ENCODE peak calls at places on chromosomes 11 and 22, in ten cellular contexts. S, E, J, C, H, Y, X, T, K and B are unnamed samples.

GRCh38 chr22:48415535-48415934 is 1412.1 kb downstream of the BRD1 start:
- DNase-seq in J (no peak), K (no peak), Y (no peak), X (no peak), C (no peak), E (no peak), S (no peak), T (no peak), H (no peak), B (no peak)

GRCh38 chr11:65134240-65134951 is at the start of gene SYVN1:
- DNase-seq in Y (peak; percentile 86), E (peak; percentile 93), C (peak; percentile 89), J (peak; percentile 90), X (peak; percentile 97), H (peak; percentile 85), K (peak; percentile 71), S (no peak), T (peak; percentile 81), B (peak; percentile 87)

GRCh38 chr11:119187123-119187892 is 2.0 kb downstream of the NHERF4 start:
- DNase-seq in E (no peak), C (no peak), K (no peak), T (no peak), H (no peak), X (peak; percentile 37), S (no peak), J (no peak), Y (no peak), B (no peak)

GRCh38 chr11:10898763-10899541 is 41.1 kb upstream of the ZBED5 start:
- DNase-seq in Y (peak; percentile 79), C (no peak), T (no peak), H (no peak), X (no peak), K (no peak), J (no peak), E (no peak), S (no peak), B (no peak)

GRCh38 chr22:46736705-46737104 is 1.3 kb downstream of the CERK start:
- DNase-seq in C (no peak), E (no peak), T (no peak), H (no peak), S (no peak), K (no peak), X (peak; percentile 65), J (no peak), Y (no peak), B (no peak)

GRCh38 chr22:38824587-38824986 is 19.2 kb downstream of the NPTXR start:
- DNase-seq in S (no peak), J (peak; percentile 77), H (peak; percentile 75), C (peak; percentile 75), K (peak; percentile 44), E (peak; percentile 49), T (peak; percentile 89), X (peak; percentile 74), Y (peak; percentile 82), B (peak; percentile 90)

GRCh38 chr11:12587333-12587997 is 86.8 kb upstream of the TEAD1 start:
- DNase-seq in J (no peak), H (peak; percentile 71), E (no peak), K (peak; percentile 82), S (no peak), C (peak; percentile 83), T (no peak), Y (peak; percentile 73), X (no peak), B (peak; percentile 8)

GRCh38 chr11:8224711-8225110 is 39.0 kb downstream of the LMO1 start:
- DNase-seq in J (no peak), X (no peak), Y (no peak), C (no peak), S (no peak), E (no peak), H (no peak), T (no peak), K (no peak), B (no peak)

GRCh38 chr11:92885600-92885999 is 83.9 kb upstream of the MTNR1B start:
- DNase-seq in S (no peak), X (no peak), Y (no peak), E (no peak), J (no peak), H (no peak), K (peak; percentile 11), C (no peak), T (no peak), B (no peak)

GRCh38 chr11:92881940-92882339 is 87.5 kb upstream of the MTNR1B start:
- DNase-seq in C (no peak), J (no peak), S (no peak), K (no peak), T (no peak), Y (no peak), X (no peak), E (no peak), H (no peak), B (no peak)

GRCh38 chr11:92888701-92889100 is 80.8 kb upstream of the MTNR1B start:
- DNase-seq in K (peak; percentile 19), J (no peak), E (no peak), X (no peak), H (no peak), C (peak; percentile 9), T (no peak), S (no peak), Y (no peak), B (no peak)

GRCh38 chr11:92882828-92883611 is 86.4 kb upstream of the MTNR1B start:
- DNase-seq in X (peak; percentile 56), K (no peak), S (no peak), E (no peak), C (no peak), Y (no peak), H (no peak), T (no peak), J (no peak), B (no peak)

GRCh38 chr11:92886243-92886905 is 83.1 kb upstream of the MTNR1B start:
- DNase-seq in K (peak; percentile 70), C (peak; percentile 77), E (peak; percentile 59), Y (peak; percentile 72), T (peak; percentile 32), X (no peak), H (peak; percentile 61), S (peak; percentile 12), J (peak; percentile 74), B (peak; percentile 57)
- TF ChIP-seq CTCF in K (peak; percentile 75), C (peak; percentile 77), E (peak; percentile 70), Y (peak; percentile 75), T (peak; percentile 52), X (peak; percentile 76), H (peak; percentile 80), S (peak; percentile 80), J (peak; percentile 45), B (peak; percentile 80)

DNA sequence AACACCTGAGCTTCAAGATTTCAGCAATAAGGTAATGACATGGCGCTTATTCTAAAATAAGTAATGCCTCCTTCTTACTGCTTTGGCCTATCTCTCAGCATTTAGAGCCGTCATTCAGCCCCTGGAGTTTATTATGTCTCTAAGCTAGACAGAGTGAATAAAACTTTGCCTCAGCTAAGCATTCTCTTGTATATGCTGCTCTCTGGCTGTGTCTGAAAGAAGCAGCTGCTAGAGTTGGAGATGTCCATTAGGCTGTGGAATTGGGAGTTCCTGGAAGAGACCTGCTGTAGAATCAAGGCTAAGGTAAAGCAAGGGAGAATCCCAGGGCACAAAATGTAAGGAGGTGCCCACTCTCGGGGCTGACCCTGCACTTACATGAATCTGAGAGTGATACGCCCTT is 35.5 kb upstream of the TTC12 start:
- DNase-seq in T (no peak), K (no peak), C (no peak), Y (peak; percentile 21), X (no peak), E (no peak), S (no peak), H (no peak), J (no peak), B (no peak)
- TF ChIP-seq CTCF in T (no peak), K (no peak), C (no peak), Y (peak; percentile 37), X (no peak), E (no peak), S (no peak), H (no peak), J (no peak), B (no peak)

GRCh38 chr11:103798456-103798855 is 238.0 kb upstream of the DDI1 start:
- DNase-seq in C (no peak), E (no peak), X (no peak), K (no peak), S (no peak), T (no peak), H (peak; percentile 35), J (no peak), Y (peak; percentile 44), B (no peak)

GRCh38 chr11:103805688-103806009 is 230.8 kb upstream of the DDI1 start:
- DNase-seq in S (peak; percentile 87), E (peak; percentile 20), J (no peak), Y (no peak), T (no peak), H (no peak), X (no peak), K (no peak), C (no peak), B (no peak)

GRCh38 chr11:103798029-103798428 is 238.4 kb upstream of the DDI1 start:
- DNase-seq in H (peak; percentile 78), S (no peak), K (no peak), X (no peak), T (no peak), Y (peak; percentile 86), C (no peak), J (no peak), E (no peak), B (no peak)

GRCh38 chr11:103803062-103803461 is 233.4 kb upstream of the DDI1 start:
- DNase-seq in K (no peak), H (peak; percentile 44), J (no peak), Y (peak; percentile 59), T (no peak), E (no peak), C (peak; percentile 51), S (peak; percentile 73), X (no peak), B (no peak)

DNA sequence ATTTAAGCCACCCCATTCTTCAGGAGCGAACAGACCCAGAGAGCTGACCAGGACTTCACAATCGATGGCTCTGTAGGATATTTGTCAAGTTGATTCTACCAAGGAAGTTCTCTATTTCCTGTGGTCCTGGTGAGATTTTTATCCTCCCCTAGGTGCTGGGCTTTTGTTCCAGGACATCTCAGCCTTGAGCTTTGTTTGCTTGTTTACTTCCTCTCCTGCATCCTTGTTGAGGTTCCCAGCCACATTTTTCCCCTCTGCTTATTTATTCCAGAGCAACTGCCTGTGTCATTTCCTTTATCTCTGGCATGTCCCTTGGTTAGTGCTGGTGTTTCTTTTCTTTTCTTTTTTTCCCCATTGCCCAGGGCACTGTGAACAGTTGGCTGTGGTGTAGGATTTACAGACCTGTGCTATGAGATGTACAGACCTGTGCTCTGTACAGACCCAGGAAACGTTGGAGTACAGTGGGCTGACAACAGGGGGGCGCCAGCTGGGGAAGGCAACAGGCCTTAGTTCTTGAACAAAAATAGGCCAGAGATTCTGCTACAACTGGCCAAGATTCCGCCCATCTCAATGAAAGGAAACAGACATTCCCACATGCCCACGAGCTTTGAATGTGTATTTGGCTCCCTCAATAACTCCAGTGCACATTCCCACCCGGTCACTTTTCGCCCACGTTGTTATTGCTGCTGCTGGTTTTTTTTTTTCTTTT is 235.9 kb upstream of the DDI1 start:
- DNase-seq in T (peak; percentile 21), S (no peak), H (no peak), X (no peak), Y (peak; percentile 29), E (no peak), K (no peak), J (no peak), C (no peak), B (no peak)
- TF ChIP-seq CTCF in T (no peak), S (no peak), H (no peak), X (no peak), Y (no peak), E (no peak), K (no peak), J (no peak), C (no peak), B (no peak)

DNA sequence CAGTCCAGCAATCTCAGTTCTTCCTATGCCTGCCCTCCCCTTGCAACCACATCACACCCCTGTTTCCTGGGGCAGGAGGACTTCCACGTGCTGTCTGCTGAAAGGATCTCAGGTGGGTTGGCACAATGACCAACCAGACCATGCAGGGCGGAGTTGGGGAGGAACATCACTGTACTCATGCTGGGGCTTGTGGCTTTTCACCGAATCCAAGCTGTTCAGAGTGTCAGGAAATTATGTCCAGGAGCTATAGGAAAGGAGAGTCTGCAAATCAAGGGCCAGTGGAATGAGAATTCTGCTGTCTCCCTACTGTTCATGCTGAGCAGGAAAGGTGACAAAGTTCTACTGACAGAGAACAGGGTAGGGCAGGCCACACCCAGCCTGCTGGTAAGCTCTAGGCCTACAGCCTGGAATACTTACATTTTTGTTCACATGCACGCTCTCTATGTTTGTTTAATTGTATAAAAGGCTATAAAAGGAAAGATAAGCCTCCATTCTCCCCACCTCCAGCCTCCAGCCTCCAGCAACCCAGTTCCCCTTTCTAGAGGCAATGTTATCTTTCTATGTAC is 1.7 kb upstream of the PLAAT2 start:
- DNase-seq in C (peak; percentile 85), J (no peak), X (no peak), H (no peak), K (peak; percentile 71), S (no peak), T (no peak), E (peak; percentile 82), Y (no peak), B (no peak)
- TF ChIP-seq CTCF in C (peak; percentile 6), J (no peak), X (no peak), H (no peak), K (no peak), S (no peak), T (no peak), E (no peak), Y (no peak), B (no peak)